ENCODE peak calls at places on chromosomes 3 and 15, in nine cellular contexts. One of them, this sample, is unnamed.
A peak's percentile ranks its signal among the peaks of the same experiment; 100 is the strongest.

GRCh38 chr3:72413228-72413627 is 435.0 kb downstream of the SHQ1 start:
- DNase-seq in HFF-Myc: no peak
- DNase-seq in PC-9: no peak
- DNase-seq in cardiac fibroblast: peak; percentile 70
- DNase-seq in activated CD4-positive, alpha-beta T cell treated with anti-CD3 and anti-CD28 coated beads for 4 hours: no peak
- DNase-seq in fibroblast of pulmonary artery: peak; percentile 78
- DNase-seq in NCI-H524 treated with DMSO at 0.1 percent for 48 hours: no peak
- DNase-seq in amniotic stem cell: no peak
- DNase-seq in GM12892: no peak
- DNase-seq in this sample: no peak

GRCh38 chr3:172203522-172204258 is 164.3 kb downstream of the FNDC3B start:
- DNase-seq in PC-9: no peak
- DNase-seq in GM12892: no peak
- DNase-seq in amniotic stem cell: no peak
- DNase-seq in activated CD4-positive, alpha-beta T cell treated with anti-CD3 and anti-CD28 coated beads for 4 hours: no peak
- DNase-seq in fibroblast of pulmonary artery: no peak
- DNase-seq in cardiac fibroblast: no peak
- DNase-seq in NCI-H524 treated with DMSO at 0.1 percent for 48 hours: no peak
- DNase-seq in HFF-Myc: no peak
- DNase-seq in this sample: no peak

GRCh38 chr15:56168394-56168793 is 75.3 kb downstream of the RFX7 start:
- DNase-seq in HFF-Myc: no peak
- DNase-seq in activated CD4-positive, alpha-beta T cell treated with anti-CD3 and anti-CD28 coated beads for 4 hours: no peak
- DNase-seq in GM12892: no peak
- DNase-seq in amniotic stem cell: no peak
- DNase-seq in cardiac fibroblast: peak; percentile 62
- DNase-seq in fibroblast of pulmonary artery: peak; percentile 29
- DNase-seq in PC-9: no peak
- DNase-seq in NCI-H524 treated with DMSO at 0.1 percent for 48 hours: no peak
- DNase-seq in this sample: no peak

GRCh38 chr3:129016725-129017530 is 15.8 kb downstream of the EFCC1 start:
- DNase-seq in cardiac fibroblast: peak; percentile 32
- DNase-seq in HFF-Myc: no peak
- DNase-seq in activated CD4-positive, alpha-beta T cell treated with anti-CD3 and anti-CD28 coated beads for 4 hours: no peak
- DNase-seq in amniotic stem cell: no peak
- DNase-seq in PC-9: no peak
- DNase-seq in NCI-H524 treated with DMSO at 0.1 percent for 48 hours: no peak
- DNase-seq in GM12892: no peak
- DNase-seq in fibroblast of pulmonary artery: no peak
- DNase-seq in this sample: no peak

GRCh38 chr3:40753371-40753770 is 228.6 kb downstream of the ZNF621 start:
- DNase-seq in NCI-H524 treated with DMSO at 0.1 percent for 48 hours: no peak
- DNase-seq in amniotic stem cell: no peak
- DNase-seq in HFF-Myc: no peak
- DNase-seq in activated CD4-positive, alpha-beta T cell treated with anti-CD3 and anti-CD28 coated beads for 4 hours: no peak
- DNase-seq in cardiac fibroblast: no peak
- DNase-seq in PC-9: no peak
- DNase-seq in GM12892: no peak
- DNase-seq in fibroblast of pulmonary artery: no peak
- DNase-seq in this sample: no peak

GRCh38 chr15:39594056-39594763 is 13.3 kb downstream of the THBS1 start:
- DNase-seq in activated CD4-positive, alpha-beta T cell treated with anti-CD3 and anti-CD28 coated beads for 4 hours: no peak
- DNase-seq in GM12892: no peak
- DNase-seq in PC-9: no peak
- DNase-seq in amniotic stem cell: no peak
- DNase-seq in fibroblast of pulmonary artery: peak; percentile 56
- DNase-seq in NCI-H524 treated with DMSO at 0.1 percent for 48 hours: no peak
- DNase-seq in cardiac fibroblast: peak; percentile 25
- DNase-seq in HFF-Myc: no peak
- DNase-seq in this sample: no peak

GRCh38 chr3:195539479-195539878 is 3.6 kb downstream of the PPP1R2 start:
- DNase-seq in amniotic stem cell: no peak
- DNase-seq in fibroblast of pulmonary artery: no peak
- DNase-seq in NCI-H524 treated with DMSO at 0.1 percent for 48 hours: no peak
- DNase-seq in GM12892: no peak
- DNase-seq in activated CD4-positive, alpha-beta T cell treated with anti-CD3 and anti-CD28 coated beads for 4 hours: no peak
- DNase-seq in cardiac fibroblast: no peak
- DNase-seq in PC-9: no peak
- DNase-seq in HFF-Myc: no peak
- DNase-seq in this sample: no peak

GRCh38 chr3:177944228-177944661 is 592.0 kb upstream of the KCNMB2 start:
- DNase-seq in cardiac fibroblast: peak; percentile 28
- DNase-seq in activated CD4-positive, alpha-beta T cell treated with anti-CD3 and anti-CD28 coated beads for 4 hours: peak; percentile 2
- DNase-seq in GM12892: no peak
- DNase-seq in amniotic stem cell: no peak
- DNase-seq in NCI-H524 treated with DMSO at 0.1 percent for 48 hours: no peak
- DNase-seq in PC-9: no peak
- DNase-seq in HFF-Myc: peak; percentile 35
- DNase-seq in fibroblast of pulmonary artery: no peak
- DNase-seq in this sample: no peak

GRCh38 chr3:1943395-1944118 is 155.1 kb upstream of the CNTN4 start:
- DNase-seq in PC-9: no peak
- DNase-seq in HFF-Myc: no peak
- DNase-seq in cardiac fibroblast: no peak
- DNase-seq in amniotic stem cell: no peak
- DNase-seq in GM12892: no peak
- DNase-seq in fibroblast of pulmonary artery: no peak
- DNase-seq in NCI-H524 treated with DMSO at 0.1 percent for 48 hours: no peak
- DNase-seq in activated CD4-positive, alpha-beta T cell treated with anti-CD3 and anti-CD28 coated beads for 4 hours: no peak
- DNase-seq in this sample: no peak

GRCh38 chr15:101723161-101723873 is 956 bp downstream of the TARS3 start:
- DNase-seq in amniotic stem cell: no peak
- DNase-seq in fibroblast of pulmonary artery: peak; percentile 12
- DNase-seq in activated CD4-positive, alpha-beta T cell treated with anti-CD3 and anti-CD28 coated beads for 4 hours: peak; percentile 17
- DNase-seq in HFF-Myc: peak; percentile 5
- DNase-seq in GM12892: no peak
- DNase-seq in PC-9: no peak
- DNase-seq in cardiac fibroblast: peak; percentile 28
- DNase-seq in NCI-H524 treated with DMSO at 0.1 percent for 48 hours: no peak
- DNase-seq in this sample: peak; percentile 26

GRCh38 chr3:5616873-5617272 is 429.4 kb downstream of the EDEM1 start:
- DNase-seq in cardiac fibroblast: no peak
- DNase-seq in GM12892: no peak
- DNase-seq in NCI-H524 treated with DMSO at 0.1 percent for 48 hours: no peak
- DNase-seq in PC-9: no peak
- DNase-seq in fibroblast of pulmonary artery: no peak
- DNase-seq in activated CD4-positive, alpha-beta T cell treated with anti-CD3 and anti-CD28 coated beads for 4 hours: no peak
- DNase-seq in amniotic stem cell: no peak
- DNase-seq in HFF-Myc: no peak
- DNase-seq in this sample: no peak

GRCh38 chr3:40877651-40878463 is 321.4 kb upstream of the CTNNB1 start:
- DNase-seq in PC-9: no peak
- DNase-seq in amniotic stem cell: no peak
- DNase-seq in cardiac fibroblast: peak; percentile 76
- DNase-seq in NCI-H524 treated with DMSO at 0.1 percent for 48 hours: no peak
- DNase-seq in GM12892: no peak
- DNase-seq in HFF-Myc: no peak
- DNase-seq in activated CD4-positive, alpha-beta T cell treated with anti-CD3 and anti-CD28 coated beads for 4 hours: no peak
- DNase-seq in fibroblast of pulmonary artery: peak; percentile 84
- DNase-seq in this sample: no peak

GRCh38 chr3:52777959-52778805 is 783 bp downstream of the ITIH1 start:
- DNase-seq in GM12892: no peak
- DNase-seq in PC-9: no peak
- DNase-seq in HFF-Myc: no peak
- DNase-seq in amniotic stem cell: no peak
- DNase-seq in fibroblast of pulmonary artery: no peak
- DNase-seq in activated CD4-positive, alpha-beta T cell treated with anti-CD3 and anti-CD28 coated beads for 4 hours: no peak
- DNase-seq in NCI-H524 treated with DMSO at 0.1 percent for 48 hours: no peak
- DNase-seq in cardiac fibroblast: no peak
- DNase-seq in this sample: no peak

GRCh38 chr15:92902723-92903587 is 2.8 kb downstream of the CHD2 start:
- DNase-seq in fibroblast of pulmonary artery: no peak
- DNase-seq in activated CD4-positive, alpha-beta T cell treated with anti-CD3 and anti-CD28 coated beads for 4 hours: no peak
- DNase-seq in PC-9: no peak
- DNase-seq in GM12892: no peak
- DNase-seq in HFF-Myc: no peak
- DNase-seq in amniotic stem cell: no peak
- DNase-seq in NCI-H524 treated with DMSO at 0.1 percent for 48 hours: no peak
- DNase-seq in cardiac fibroblast: peak; percentile 40
- DNase-seq in this sample: no peak

GRCh38 chr3:41362638-41363559 is 163.6 kb downstream of the CTNNB1 start:
- DNase-seq in cardiac fibroblast: peak; percentile 25
- DNase-seq in GM12892: no peak
- DNase-seq in PC-9: no peak
- DNase-seq in amniotic stem cell: no peak
- DNase-seq in HFF-Myc: no peak
- DNase-seq in activated CD4-positive, alpha-beta T cell treated with anti-CD3 and anti-CD28 coated beads for 4 hours: no peak
- DNase-seq in NCI-H524 treated with DMSO at 0.1 percent for 48 hours: peak; percentile 91
- DNase-seq in fibroblast of pulmonary artery: peak; percentile 12
- DNase-seq in this sample: no peak

GRCh38 chr15:63917588-63918316 is 84.0 kb upstream of the HERC1 start:
- DNase-seq in amniotic stem cell: no peak
- DNase-seq in activated CD4-positive, alpha-beta T cell treated with anti-CD3 and anti-CD28 coated beads for 4 hours: no peak
- DNase-seq in GM12892: no peak
- DNase-seq in HFF-Myc: no peak
- DNase-seq in PC-9: no peak
- DNase-seq in fibroblast of pulmonary artery: no peak
- DNase-seq in cardiac fibroblast: no peak
- DNase-seq in NCI-H524 treated with DMSO at 0.1 percent for 48 hours: no peak
- DNase-seq in this sample: no peak

GRCh38 chr3:73100734-73101550 is 39.5 kb downstream of the EBLN2 start:
- DNase-seq in cardiac fibroblast: peak; percentile 86
- DNase-seq in GM12892: peak; percentile 76
- DNase-seq in PC-9: peak; percentile 70
- DNase-seq in HFF-Myc: peak; percentile 73
- DNase-seq in amniotic stem cell: peak; percentile 77
- DNase-seq in activated CD4-positive, alpha-beta T cell treated with anti-CD3 and anti-CD28 coated beads for 4 hours: peak; percentile 79
- DNase-seq in NCI-H524 treated with DMSO at 0.1 percent for 48 hours: peak; percentile 26
- DNase-seq in fibroblast of pulmonary artery: peak; percentile 85
- DNase-seq in this sample: peak; percentile 78

GRCh38 chr15:44654858-44655257 is 8.6 kb downstream of the SPG11 start:
- DNase-seq in PC-9: no peak
- DNase-seq in HFF-Myc: peak; percentile 52
- DNase-seq in GM12892: no peak
- DNase-seq in NCI-H524 treated with DMSO at 0.1 percent for 48 hours: no peak
- DNase-seq in amniotic stem cell: no peak
- DNase-seq in activated CD4-positive, alpha-beta T cell treated with anti-CD3 and anti-CD28 coated beads for 4 hours: no peak
- DNase-seq in fibroblast of pulmonary artery: no peak
- DNase-seq in cardiac fibroblast: no peak
- DNase-seq in this sample: no peak

GRCh38 chr3:193732391-193732790 is 139.4 kb downstream of the OPA1 start:
- DNase-seq in PC-9: peak; percentile 12
- DNase-seq in amniotic stem cell: peak; percentile 5
- DNase-seq in cardiac fibroblast: peak; percentile 79
- DNase-seq in HFF-Myc: no peak
- DNase-seq in activated CD4-positive, alpha-beta T cell treated with anti-CD3 and anti-CD28 coated beads for 4 hours: no peak
- DNase-seq in GM12892: no peak
- DNase-seq in NCI-H524 treated with DMSO at 0.1 percent for 48 hours: no peak
- DNase-seq in fibroblast of pulmonary artery: peak; percentile 52
- DNase-seq in this sample: no peak

GRCh38 chr3:133127381-133127780 is 89.2 kb downstream of the TMEM108 start:
- DNase-seq in NCI-H524 treated with DMSO at 0.1 percent for 48 hours: no peak
- DNase-seq in HFF-Myc: no peak
- DNase-seq in cardiac fibroblast: no peak
- DNase-seq in fibroblast of pulmonary artery: no peak
- DNase-seq in activated CD4-positive, alpha-beta T cell treated with anti-CD3 and anti-CD28 coated beads for 4 hours: no peak
- DNase-seq in amniotic stem cell: no peak
- DNase-seq in GM12892: no peak
- DNase-seq in PC-9: no peak
- DNase-seq in this sample: no peak

GRCh38 chr3:16439848-16440708 is 73.4 kb downstream of the RFTN1 start:
- DNase-seq in activated CD4-positive, alpha-beta T cell treated with anti-CD3 and anti-CD28 coated beads for 4 hours: no peak
- DNase-seq in GM12892: no peak
- DNase-seq in HFF-Myc: no peak
- DNase-seq in cardiac fibroblast: no peak
- DNase-seq in fibroblast of pulmonary artery: no peak
- DNase-seq in amniotic stem cell: no peak
- DNase-seq in PC-9: no peak
- DNase-seq in NCI-H524 treated with DMSO at 0.1 percent for 48 hours: no peak
- DNase-seq in this sample: no peak